ENCODE peak calls at places on chromosome X, in eight cellular contexts. M is uterus, I is K562, A is sigmoid colon, D is tibial nerve, K is right lobe of liver, Q is HepG2, Y is IMR-90. F is an unnamed sample. For H3K4me1 and H3K36me3, the result is how much of the 10 kb centered on the place peaks cover.

GRCh38 chrX:67544871-67545771 is 1.3 kb downstream of the AR start:
- DNase-seq in D (no peak), A (peak), Q (no peak), M (peak), I (peak), Y (peak), K (peak), F (peak)

GRCh38 chrX:40581333-40581910 is 652 bp downstream of the ATP6AP2 start:
- DNase-seq in I (no peak), K (no peak), A (no peak), Q (no peak), M (no peak), Y (peak), D (no peak), F (no peak)

GRCh38 chrX:154750301-154751120 is at the start of gene GAB3:
- DNase-seq in I (peak), M (no peak), Q (no peak), A (no peak), D (no peak), Y (peak), K (peak), F (no peak)

GRCh38 chrX:87525771-87526229 is 8.2 kb downstream of the KLHL4 start:
- DNase-seq in Y (peak), K (no peak), I (peak), A (no peak), M (no peak), Q (no peak), D (no peak), F (no peak)

GRCh38 chrX:42708222-42708621 is 69.7 kb downstream of the PPP1R2C start:
- DNase-seq in K (no peak), I (no peak), A (no peak), M (no peak), D (no peak), Q (no peak), Y (no peak), F (no peak)

GRCh38 chrX:123771449-123772064 is 38.7 kb upstream of the THOC2 start:
- DNase-seq in Q (peak), Y (no peak), K (no peak), M (no peak), D (no peak), A (no peak), I (no peak), F (no peak)

GRCh38 chrX:50430917-50431316 is 39.7 kb downstream of the DGKK start:
- DNase-seq in I (no peak), A (no peak), Q (peak), D (no peak), Y (no peak), K (no peak), M (no peak), F (no peak)

GRCh38 chrX:49922291-49923241 is at the start of gene CLCN5:
- DNase-seq in Q (peak), M (peak), Y (peak), A (peak), I (peak), K (peak), D (peak), F (peak)

GRCh38 chrX:132488819-132489255 is at the start of gene MBNL3:
- DNase-seq in D (no peak), Q (peak), M (peak), K (peak), Y (peak), I (no peak), A (peak), F (no peak)

DNA sequence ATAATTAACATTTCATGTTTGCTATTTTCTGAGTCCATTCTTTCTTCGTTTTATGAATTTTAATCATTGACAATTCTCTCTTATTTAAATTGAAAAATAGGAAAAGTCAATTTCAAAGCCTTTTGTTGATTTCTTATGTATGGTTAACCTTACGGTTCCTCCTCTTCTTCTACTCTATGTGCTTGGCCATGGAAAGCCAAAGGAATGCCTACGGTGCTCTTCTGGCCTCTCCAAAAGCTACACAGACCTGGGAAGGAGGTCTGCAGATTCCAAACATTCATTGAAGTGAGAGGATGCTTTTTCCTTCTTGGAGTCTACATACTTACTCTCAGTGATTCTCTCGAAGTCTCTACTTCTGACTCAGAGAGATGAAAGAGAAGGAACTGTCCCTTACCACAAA is 863.0 kb upstream of the FTHL17 start:
- DNase-seq in D (no peak), Q (no peak), M (no peak), I (no peak), A (no peak), Y (no peak), K (no peak), F (no peak)
- H3K4me1 ChIP-seq in D (under half), Q (under half), M (under half), I (under half), A (under half), Y (under half), K (under half), F (under half)

GRCh38 chrX:47175588-47175980 is 18.0 kb upstream of the UBA1 start:
- DNase-seq in A (peak), D (no peak), Y (no peak), I (no peak), M (no peak), Q (no peak), K (peak), F (peak)

GRCh38 chrX:47172971-47173792 is 20.4 kb upstream of the UBA1 start:
- DNase-seq in K (peak), Y (no peak), Q (no peak), D (no peak), A (peak), I (no peak), M (peak), F (no peak)

GRCh38 chrX:47174376-47174775 is 19.3 kb upstream of the UBA1 start:
- DNase-seq in K (no peak), A (peak), Y (no peak), D (no peak), Q (no peak), M (no peak), I (no peak), F (no peak)

GRCh38 chrX:47176101-47176740 is 17.4 kb upstream of the UBA1 start:
- DNase-seq in D (no peak), A (peak), Y (no peak), Q (no peak), M (no peak), K (peak), I (no peak), F (no peak)

GRCh38 chrX:47174846-47175587 is 18.6 kb upstream of the UBA1 start:
- DNase-seq in Q (no peak), K (peak), D (no peak), Y (no peak), M (no peak), A (peak), I (no peak), F (no peak)
- H3K36me3 ChIP-seq in Q (under half), K (under half), D (half or more), Y (half or more), M (under half), A (under half), I (half or more), F (under half)

GRCh38 chrX:129982300-129983246 is at the start of gene BCORL1:
- DNase-seq in Q (peak), D (peak), M (peak), I (peak), K (peak), A (peak), Y (peak), F (peak)

GRCh38 chrX:129981752-129982299 is 609 bp upstream of the BCORL1 start:
- DNase-seq in M (peak), D (no peak), A (no peak), Q (no peak), K (no peak), I (no peak), Y (no peak), F (peak)

GRCh38 chrX:129980540-129981206 is 1.8 kb upstream of the BCORL1 start:
- DNase-seq in Y (no peak), D (peak), A (peak), M (peak), K (peak), I (no peak), Q (peak), F (peak)

GRCh38 chrX:129980043-129980442 is 2.4 kb upstream of the BCORL1 start:
- DNase-seq in D (no peak), A (peak), I (no peak), K (no peak), Y (no peak), M (peak), Q (no peak), F (peak)

DNA sequence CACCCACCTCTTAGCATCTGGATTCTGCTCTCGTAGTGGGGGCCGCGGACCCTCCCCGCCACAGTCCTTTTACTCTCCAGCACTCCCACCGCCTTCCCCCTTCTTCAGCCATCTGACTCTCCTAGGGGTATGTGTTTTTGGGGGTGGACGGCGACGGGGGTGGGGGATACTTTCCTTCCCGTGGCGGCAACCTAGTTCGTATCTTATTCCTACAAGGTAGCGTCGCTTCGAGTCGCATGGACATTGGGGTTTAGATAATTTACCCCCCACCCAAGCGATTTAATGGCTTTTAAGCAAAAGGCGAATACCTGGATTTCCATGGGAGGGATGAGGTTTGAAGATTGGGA is 1.3 kb upstream of the BCORL1 start:
- DNase-seq in Y (no peak), M (no peak), K (no peak), A (no peak), D (no peak), Q (no peak), I (no peak), F (no peak)
- TF ChIP-seq POLR2A in Y (no peak), M (no peak), K (no peak), A (no peak), D (no peak), Q (no peak), I (no peak), F (no peak)

DNA sequence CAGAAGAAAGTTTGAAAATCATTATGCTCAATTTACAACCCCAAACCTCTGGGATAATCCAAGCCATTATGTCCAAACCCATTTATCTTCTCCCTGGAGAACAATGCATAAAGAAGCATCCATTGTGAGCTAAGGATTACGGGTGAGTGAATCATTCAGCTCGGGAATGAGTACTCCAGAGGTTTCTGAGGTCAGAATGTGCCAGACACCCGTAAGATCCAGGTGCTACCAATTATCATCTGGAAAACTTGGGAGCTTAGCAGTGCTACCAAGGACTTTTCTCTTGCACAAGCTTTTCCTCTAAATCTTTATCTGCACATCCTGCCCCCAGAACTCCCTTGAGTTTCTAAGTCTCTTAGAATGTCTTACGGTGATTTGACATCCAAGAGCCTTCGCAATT is 5.5 kb downstream of the SRPX start:
- DNase-seq in D (no peak), I (no peak), Q (no peak), Y (peak), K (no peak), A (no peak), M (peak), F (no peak)
- H3K4me1 ChIP-seq in D (under half), I (under half), Q (under half), Y (under half), K (under half), A (under half), M (under half), F (under half)

GRCh38 chrX:130024127-130024526 is 41.7 kb downstream of the BCORL1 start:
- DNase-seq in K (peak), Y (peak), I (peak), M (peak), Q (no peak), D (peak), A (peak), F (peak)
- H3K36me3 ChIP-seq in K (under half), Y (under half), I (half or more), M (under half), Q (under half), D (half or more), A (under half), F (under half)

GRCh38 chrX:71285929-71286328 is 2.5 kb downstream of the NONO start:
- DNase-seq in Q (no peak), I (no peak), Y (no peak), K (no peak), A (no peak), M (no peak), D (no peak), F (no peak)

GRCh38 chrX:71282514-71283408 is 674 bp upstream of the NONO start:
- DNase-seq in Q (peak), D (no peak), Y (peak), A (no peak), M (no peak), I (no peak), K (no peak), F (no peak)

GRCh38 chrX:71283409-71284143 is at the start of gene NONO:
- DNase-seq in Q (peak), Y (peak), D (peak), I (peak), M (peak), K (peak), A (peak), F (peak)
- TF ChIP-seq POLR2A in Q (peak), Y (peak), D (peak), I (peak), M (peak), K (peak), A (peak), F (peak)

GRCh38 chrX:2242326-2242725 is 258.4 kb downstream of the DHRSX start:
- DNase-seq in Q (no peak), M (no peak), A (no peak), D (no peak), I (no peak), Y (no peak), K (no peak), F (no peak)
- H3K4me1 ChIP-seq in Q (under half), M (under half), A (under half), D (under half), I (under half), Y (under half), K (under half), F (under half)

GRCh38 chrX:139324756-139325155 is 205.8 kb upstream of the F9 start:
- DNase-seq in I (no peak), Q (no peak), Y (no peak), K (no peak), D (no peak), M (no peak), A (no peak), F (no peak)
- H3K36me3 ChIP-seq in I (under half), Q (under half), Y (under half), K (under half), D (under half), M (under half), A (under half), F (under half)

DNA sequence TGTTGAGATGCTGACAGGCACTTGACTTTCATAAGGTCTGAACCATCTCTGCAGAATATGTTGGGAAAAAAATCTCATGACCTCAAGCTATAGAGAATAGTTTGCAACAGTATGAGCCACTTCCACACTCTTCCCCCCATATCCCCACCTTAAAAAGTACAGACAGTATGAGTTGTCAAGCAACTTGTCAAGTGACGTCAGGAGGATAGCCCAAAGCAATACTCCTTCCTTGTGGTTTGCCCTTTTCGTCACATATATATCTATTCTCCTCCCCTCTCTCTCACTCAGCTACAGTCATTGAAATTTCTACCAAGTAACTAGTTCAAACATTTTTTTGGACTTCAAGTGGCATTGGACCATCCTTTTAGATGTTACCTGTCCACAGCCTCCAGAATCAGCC is 67.7 kb downstream of the MCF2 start:
- DNase-seq in I (no peak), D (no peak), M (no peak), K (no peak), A (no peak), Y (no peak), Q (no peak), F (no peak)
- TF ChIP-seq POLR2A in I (no peak), D (no peak), M (no peak), K (no peak), A (no peak), Y (no peak), Q (no peak), F (no peak)

GRCh38 chrX:94288325-94288724 is 614.3 kb downstream of the FAM133A start:
- DNase-seq in Q (no peak), A (no peak), I (no peak), K (no peak), Y (no peak), M (no peak), D (no peak), F (no peak)
- H3K4me1 ChIP-seq in Q (under half), A (under half), I (under half), K (under half), Y (under half), M (under half), D (under half), F (under half)